ENCODE peak calls at places on chromosomes 11 and 22, in five cellular contexts. One of them, this sample, is unnamed.

GRCh38 chr11:72624496-72625201 is 49.6 kb downstream of the PDE2A start:
- DNase-seq in body of pancreas: no peak
- DNase-seq in CD8-positive, alpha-beta T cell: no peak
- DNase-seq in fibroblast of the aortic adventitia: no peak
- DNase-seq in cardiac fibroblast: no peak
- DNase-seq in this sample: no peak

GRCh38 chr11:1749787-1750351 is 526 bp downstream of the IFITM10 start:
- DNase-seq in cardiac fibroblast: peak; percentile 96
- DNase-seq in CD8-positive, alpha-beta T cell: no peak
- DNase-seq in body of pancreas: no peak
- DNase-seq in fibroblast of the aortic adventitia: peak; percentile 85
- DNase-seq in this sample: no peak

GRCh38 chr11:68974421-68975194 is 6.2 kb downstream of the MRGPRD start:
- DNase-seq in fibroblast of the aortic adventitia: no peak
- DNase-seq in body of pancreas: no peak
- DNase-seq in CD8-positive, alpha-beta T cell: no peak
- DNase-seq in cardiac fibroblast: peak; percentile 43
- DNase-seq in this sample: no peak

GRCh38 chr11:11841121-11841604 is 609 bp upstream of the USP47 start:
- DNase-seq in cardiac fibroblast: peak; percentile 51
- DNase-seq in body of pancreas: no peak
- DNase-seq in fibroblast of the aortic adventitia: peak; percentile 35
- DNase-seq in CD8-positive, alpha-beta T cell: peak; percentile 16
- DNase-seq in this sample: peak; percentile 20

GRCh38 chr11:27977031-27977430 is 130.9 kb downstream of the KIF18A start:
- DNase-seq in fibroblast of the aortic adventitia: no peak
- DNase-seq in cardiac fibroblast: peak; percentile 60
- DNase-seq in CD8-positive, alpha-beta T cell: no peak
- DNase-seq in body of pancreas: no peak
- DNase-seq in this sample: no peak

GRCh38 chr11:103051986-103052385 is 40.0 kb downstream of the DCUN1D5 start:
- DNase-seq in fibroblast of the aortic adventitia: no peak
- DNase-seq in CD8-positive, alpha-beta T cell: no peak
- DNase-seq in body of pancreas: no peak
- DNase-seq in cardiac fibroblast: no peak
- DNase-seq in this sample: no peak

GRCh38 chr11:87491381-87491780 is 453.6 kb downstream of the TMEM135 start:
- DNase-seq in fibroblast of the aortic adventitia: no peak
- DNase-seq in CD8-positive, alpha-beta T cell: no peak
- DNase-seq in cardiac fibroblast: no peak
- DNase-seq in body of pancreas: no peak
- DNase-seq in this sample: no peak

GRCh38 chr22:29983296-29983917 is 96.9 kb upstream of the HORMAD2 start:
- DNase-seq in body of pancreas: no peak
- DNase-seq in fibroblast of the aortic adventitia: no peak
- DNase-seq in cardiac fibroblast: no peak
- DNase-seq in CD8-positive, alpha-beta T cell: no peak
- DNase-seq in this sample: no peak

GRCh38 chr11:278001-278951 is at the start of gene NLRP6:
- DNase-seq in CD8-positive, alpha-beta T cell: no peak
- DNase-seq in body of pancreas: no peak
- DNase-seq in cardiac fibroblast: no peak
- DNase-seq in fibroblast of the aortic adventitia: no peak
- DNase-seq in this sample: no peak

GRCh38 chr11:135075740-135076139 is 663.7 kb upstream of the B3GAT1 start:
- DNase-seq in cardiac fibroblast: peak; percentile 66
- DNase-seq in body of pancreas: peak; percentile 68
- DNase-seq in CD8-positive, alpha-beta T cell: peak; percentile 9
- DNase-seq in fibroblast of the aortic adventitia: peak; percentile 3
- DNase-seq in this sample: no peak

GRCh38 chr22:46287873-46288751 is 8.6 kb upstream of the GTSE1 start:
- DNase-seq in fibroblast of the aortic adventitia: no peak
- DNase-seq in CD8-positive, alpha-beta T cell: peak; percentile 21
- DNase-seq in cardiac fibroblast: no peak
- DNase-seq in body of pancreas: no peak
- DNase-seq in this sample: no peak

GRCh38 chr11:132586801-132587200 is 945.5 kb downstream of the OPCML start:
- DNase-seq in cardiac fibroblast: peak; percentile 35
- DNase-seq in CD8-positive, alpha-beta T cell: no peak
- DNase-seq in fibroblast of the aortic adventitia: no peak
- DNase-seq in body of pancreas: no peak
- DNase-seq in this sample: no peak

GRCh38 chr11:6129634-6130033 is 22.1 kb downstream of the OR56B4 start:
- DNase-seq in body of pancreas: no peak
- DNase-seq in fibroblast of the aortic adventitia: no peak
- DNase-seq in CD8-positive, alpha-beta T cell: no peak
- DNase-seq in cardiac fibroblast: no peak
- DNase-seq in this sample: no peak

GRCh38 chr11:125123947-125124633 is 12.7 kb upstream of the TMEM218 start:
- DNase-seq in fibroblast of the aortic adventitia: peak; percentile 73
- DNase-seq in body of pancreas: peak; percentile 72
- DNase-seq in CD8-positive, alpha-beta T cell: no peak
- DNase-seq in cardiac fibroblast: peak; percentile 72
- DNase-seq in this sample: no peak

GRCh38 chr11:70220920-70221319 is 17.8 kb downstream of the FADD start:
- DNase-seq in fibroblast of the aortic adventitia: peak; percentile 52
- DNase-seq in CD8-positive, alpha-beta T cell: no peak
- DNase-seq in body of pancreas: no peak
- DNase-seq in cardiac fibroblast: peak; percentile 23
- DNase-seq in this sample: no peak

GRCh38 chr11:6315811-6316425 is 4.4 kb downstream of the CAVIN3 start:
- DNase-seq in cardiac fibroblast: peak; percentile 74
- DNase-seq in CD8-positive, alpha-beta T cell: peak; percentile 2
- DNase-seq in fibroblast of the aortic adventitia: peak; percentile 74
- DNase-seq in body of pancreas: peak; percentile 63
- DNase-seq in this sample: no peak

GRCh38 chr11:8586805-8587204 is 7.2 kb downstream of the STK33 start:
- DNase-seq in CD8-positive, alpha-beta T cell: no peak
- DNase-seq in body of pancreas: no peak
- DNase-seq in cardiac fibroblast: no peak
- DNase-seq in fibroblast of the aortic adventitia: no peak
- DNase-seq in this sample: no peak

GRCh38 chr11:69682221-69682620 is 7.1 kb upstream of the LTO1 start:
- DNase-seq in body of pancreas: no peak
- DNase-seq in cardiac fibroblast: no peak
- DNase-seq in fibroblast of the aortic adventitia: no peak
- DNase-seq in CD8-positive, alpha-beta T cell: no peak
- DNase-seq in this sample: no peak

GRCh38 chr11:67301951-67302516 is 1.3 kb upstream of the SSH3 start:
- DNase-seq in CD8-positive, alpha-beta T cell: no peak
- DNase-seq in cardiac fibroblast: peak; percentile 54
- DNase-seq in fibroblast of the aortic adventitia: no peak
- DNase-seq in body of pancreas: peak; percentile 54
- DNase-seq in this sample: no peak

GRCh38 chr11:19711911-19712280 is 741 bp upstream of the NAV2 start:
- DNase-seq in cardiac fibroblast: no peak
- DNase-seq in fibroblast of the aortic adventitia: no peak
- DNase-seq in body of pancreas: no peak
- DNase-seq in CD8-positive, alpha-beta T cell: no peak
- DNase-seq in this sample: no peak

GRCh38 chr11:69382131-69383128 is 88.5 kb downstream of the MYEOV start:
- DNase-seq in CD8-positive, alpha-beta T cell: no peak
- DNase-seq in body of pancreas: peak; percentile 12
- DNase-seq in cardiac fibroblast: peak; percentile 53
- DNase-seq in fibroblast of the aortic adventitia: peak; percentile 59
- DNase-seq in this sample: no peak

GRCh38 chr22:20440637-20441591 is 3.3 kb upstream of the SCARF2 start:
- DNase-seq in cardiac fibroblast: no peak
- DNase-seq in fibroblast of the aortic adventitia: no peak
- DNase-seq in body of pancreas: no peak
- DNase-seq in CD8-positive, alpha-beta T cell: no peak
- DNase-seq in this sample: no peak

GRCh38 chr11:71145988-71146824 is 106.2 kb downstream of the SHANK2 start:
- DNase-seq in CD8-positive, alpha-beta T cell: no peak
- DNase-seq in fibroblast of the aortic adventitia: no peak
- DNase-seq in cardiac fibroblast: no peak
- DNase-seq in body of pancreas: no peak
- DNase-seq in this sample: no peak

GRCh38 chr11:125351045-125351867 is 144.8 kb downstream of the FEZ1 start:
- DNase-seq in CD8-positive, alpha-beta T cell: no peak
- DNase-seq in cardiac fibroblast: no peak
- DNase-seq in fibroblast of the aortic adventitia: no peak
- DNase-seq in body of pancreas: no peak
- DNase-seq in this sample: no peak

GRCh38 chr11:57459112-57460016 is 964 bp upstream of the RTN4RL2 start:
- DNase-seq in cardiac fibroblast: no peak
- DNase-seq in body of pancreas: no peak
- DNase-seq in fibroblast of the aortic adventitia: no peak
- DNase-seq in CD8-positive, alpha-beta T cell: no peak
- DNase-seq in this sample: no peak

GRCh38 chr11:68930991-68931855 is 27.5 kb downstream of the IGHMBP2 start:
- DNase-seq in CD8-positive, alpha-beta T cell: no peak
- DNase-seq in body of pancreas: no peak
- DNase-seq in cardiac fibroblast: no peak
- DNase-seq in fibroblast of the aortic adventitia: no peak
- DNase-seq in this sample: no peak

GRCh38 chr22:19961201-19961580 is 19.6 kb upstream of the TXNRD2 start:
- DNase-seq in cardiac fibroblast: no peak
- DNase-seq in body of pancreas: no peak
- DNase-seq in CD8-positive, alpha-beta T cell: no peak
- DNase-seq in fibroblast of the aortic adventitia: no peak
- DNase-seq in this sample: no peak

GRCh38 chr11:34327804-34328631 is 29.8 kb downstream of the ABTB2 start:
- DNase-seq in CD8-positive, alpha-beta T cell: no peak
- DNase-seq in cardiac fibroblast: no peak
- DNase-seq in body of pancreas: no peak
- DNase-seq in fibroblast of the aortic adventitia: peak; percentile 31
- DNase-seq in this sample: no peak

GRCh38 chr11:101442936-101443521 is 140.8 kb downstream of the TRPC6 start:
- DNase-seq in fibroblast of the aortic adventitia: no peak
- DNase-seq in cardiac fibroblast: no peak
- DNase-seq in body of pancreas: no peak
- DNase-seq in CD8-positive, alpha-beta T cell: no peak
- DNase-seq in this sample: no peak

GRCh38 chr11:59158206-59159068 is 13.5 kb upstream of the DTX4 start:
- DNase-seq in cardiac fibroblast: peak; percentile 87
- DNase-seq in body of pancreas: peak; percentile 61
- DNase-seq in CD8-positive, alpha-beta T cell: peak; percentile 42
- DNase-seq in fibroblast of the aortic adventitia: peak; percentile 82
- DNase-seq in this sample: no peak

GRCh38 chr11:59151761-59152160 is 9.1 kb downstream of the FAM111A start:
- DNase-seq in cardiac fibroblast: no peak
- DNase-seq in body of pancreas: no peak
- DNase-seq in fibroblast of the aortic adventitia: no peak
- DNase-seq in CD8-positive, alpha-beta T cell: no peak
- DNase-seq in this sample: no peak

GRCh38 chr11:59152312-59152967 is 9.8 kb downstream of the FAM111A start:
- DNase-seq in fibroblast of the aortic adventitia: no peak
- DNase-seq in body of pancreas: no peak
- DNase-seq in cardiac fibroblast: no peak
- DNase-seq in CD8-positive, alpha-beta T cell: no peak
- DNase-seq in this sample: no peak

GRCh38 chr11:59157433-59157832 is 14.5 kb upstream of the DTX4 start:
- DNase-seq in fibroblast of the aortic adventitia: no peak
- DNase-seq in cardiac fibroblast: no peak
- DNase-seq in CD8-positive, alpha-beta T cell: no peak
- DNase-seq in body of pancreas: no peak
- DNase-seq in this sample: no peak

DNA sequence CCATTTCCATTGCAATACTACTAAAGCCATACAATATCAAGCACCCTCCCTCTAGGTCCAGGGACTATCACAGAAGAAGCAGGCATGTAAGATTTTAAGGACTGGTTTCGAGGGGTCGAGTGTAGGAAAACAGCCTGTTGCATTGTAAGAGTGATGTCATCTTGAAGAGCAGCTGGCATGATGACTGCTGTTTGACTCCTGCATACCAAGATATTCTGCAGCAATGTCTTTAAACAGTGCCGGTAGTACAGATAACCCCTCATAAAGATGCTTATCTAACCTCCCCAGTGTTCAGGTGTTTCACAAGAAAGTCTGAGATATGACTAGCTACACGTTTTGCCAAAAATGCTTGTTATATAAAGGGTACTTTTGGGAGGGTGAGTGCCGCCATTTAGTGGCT is 11.9 kb downstream of the FAM111A start:
- DNase-seq in fibroblast of the aortic adventitia: no peak
- DNase-seq in CD8-positive, alpha-beta T cell: no peak
- DNase-seq in body of pancreas: no peak
- DNase-seq in cardiac fibroblast: peak; percentile 7
- DNase-seq in this sample: no peak
- TF ChIP-seq CTCF in fibroblast of the aortic adventitia: no peak
- TF ChIP-seq CTCF in CD8-positive, alpha-beta T cell: no peak
- TF ChIP-seq CTCF in body of pancreas: no peak
- TF ChIP-seq CTCF in cardiac fibroblast: no peak
- TF ChIP-seq CTCF in this sample: no peak

GRCh38 chr11:32487270-32487669 is 51.9 kb upstream of the WT1 start:
- DNase-seq in cardiac fibroblast: peak; percentile 11
- DNase-seq in CD8-positive, alpha-beta T cell: no peak
- DNase-seq in fibroblast of the aortic adventitia: no peak
- DNase-seq in body of pancreas: no peak
- DNase-seq in this sample: no peak
- TF ChIP-seq CTCF in cardiac fibroblast: peak; percentile 47
- TF ChIP-seq CTCF in CD8-positive, alpha-beta T cell: no peak
- TF ChIP-seq CTCF in fibroblast of the aortic adventitia: no peak
- TF ChIP-seq CTCF in body of pancreas: no peak
- TF ChIP-seq CTCF in this sample: no peak

GRCh38 chr22:22429374-22430108 is 79.0 kb downstream of the ZNF280B start:
- DNase-seq in CD8-positive, alpha-beta T cell: no peak
- DNase-seq in cardiac fibroblast: no peak
- DNase-seq in fibroblast of the aortic adventitia: no peak
- DNase-seq in body of pancreas: no peak
- DNase-seq in this sample: no peak

GRCh38 chr22:22432479-22432878 is 76.1 kb downstream of the ZNF280B start:
- DNase-seq in body of pancreas: no peak
- DNase-seq in fibroblast of the aortic adventitia: no peak
- DNase-seq in CD8-positive, alpha-beta T cell: no peak
- DNase-seq in cardiac fibroblast: no peak
- DNase-seq in this sample: no peak

GRCh38 chr22:22433770-22434169 is 74.8 kb downstream of the ZNF280B start:
- DNase-seq in fibroblast of the aortic adventitia: no peak
- DNase-seq in cardiac fibroblast: no peak
- DNase-seq in CD8-positive, alpha-beta T cell: no peak
- DNase-seq in body of pancreas: no peak
- DNase-seq in this sample: no peak

GRCh38 chr22:22432937-22433336 is 75.6 kb downstream of the ZNF280B start:
- DNase-seq in CD8-positive, alpha-beta T cell: no peak
- DNase-seq in body of pancreas: no peak
- DNase-seq in fibroblast of the aortic adventitia: no peak
- DNase-seq in cardiac fibroblast: no peak
- DNase-seq in this sample: no peak

GRCh38 chr22:22431271-22432220 is 77.0 kb downstream of the ZNF280B start:
- DNase-seq in fibroblast of the aortic adventitia: peak; percentile 55
- DNase-seq in body of pancreas: peak; percentile 62
- DNase-seq in cardiac fibroblast: peak; percentile 64
- DNase-seq in CD8-positive, alpha-beta T cell: peak; percentile 51
- DNase-seq in this sample: peak; percentile 56
- TF ChIP-seq CTCF in fibroblast of the aortic adventitia: peak; percentile 77
- TF ChIP-seq CTCF in body of pancreas: peak; percentile 38
- TF ChIP-seq CTCF in cardiac fibroblast: peak; percentile 66
- TF ChIP-seq CTCF in CD8-positive, alpha-beta T cell: peak; percentile 47
- TF ChIP-seq CTCF in this sample: peak; percentile 62

DNA sequence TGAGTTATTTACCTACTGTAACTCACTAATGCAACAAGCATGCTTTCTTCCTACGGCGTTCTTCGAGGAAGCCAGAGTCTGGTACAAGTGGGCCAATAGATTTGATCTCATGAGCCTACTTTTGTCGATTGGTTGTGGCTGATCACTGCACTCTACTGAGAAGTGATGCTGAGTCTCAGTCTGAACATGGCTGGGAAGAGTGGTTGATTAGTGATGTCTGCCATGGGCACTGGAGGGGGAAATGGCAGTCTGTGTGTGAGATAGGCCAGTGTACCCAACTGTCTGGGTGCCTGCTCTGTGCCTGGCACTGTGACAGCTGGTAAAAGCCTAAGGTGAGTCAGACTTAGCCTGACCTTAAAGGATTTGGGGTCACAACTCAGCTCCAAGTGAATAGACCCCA is 28.3 kb downstream of the MYO18B start:
- DNase-seq in body of pancreas: no peak
- DNase-seq in CD8-positive, alpha-beta T cell: no peak
- DNase-seq in cardiac fibroblast: no peak
- DNase-seq in fibroblast of the aortic adventitia: no peak
- DNase-seq in this sample: no peak
- TF ChIP-seq CTCF in body of pancreas: no peak
- TF ChIP-seq CTCF in CD8-positive, alpha-beta T cell: no peak
- TF ChIP-seq CTCF in cardiac fibroblast: no peak
- TF ChIP-seq CTCF in fibroblast of the aortic adventitia: no peak
- TF ChIP-seq CTCF in this sample: no peak

This sample was measured in D721Med.